ENCODE peak calls at places on chromosomes 2 and 18, in ten cellular contexts. One of them, this sample, is unnamed.

GRCh38 chr2:191501390-191502168 is 176.4 kb upstream of the NABP1 start:
- DNase-seq in BJ: no peak
- DNase-seq in breast epithelium: no peak
- DNase-seq in foreskin fibroblast: peak
- DNase-seq in epithelial cell of esophagus: peak
- DNase-seq in fibroblast of pulmonary artery: peak
- DNase-seq in heart left ventricle: no peak
- DNase-seq in GM12865: no peak
- DNase-seq in psoas muscle: no peak
- DNase-seq in dorsolateral prefrontal cortex: no peak
- DNase-seq in this sample: no peak

GRCh38 chr2:113173563-113174368 is at the start of gene PSD4:
- DNase-seq in epithelial cell of esophagus: no peak
- DNase-seq in BJ: no peak
- DNase-seq in fibroblast of pulmonary artery: no peak
- DNase-seq in breast epithelium: peak
- DNase-seq in psoas muscle: peak
- DNase-seq in heart left ventricle: peak
- DNase-seq in dorsolateral prefrontal cortex: no peak
- DNase-seq in foreskin fibroblast: no peak
- DNase-seq in GM12865: peak
- DNase-seq in this sample: no peak

GRCh38 chr2:133293544-133294270 is 274.6 kb downstream of the NCKAP5 start:
- DNase-seq in dorsolateral prefrontal cortex: no peak
- DNase-seq in BJ: peak
- DNase-seq in fibroblast of pulmonary artery: peak
- DNase-seq in psoas muscle: no peak
- DNase-seq in breast epithelium: no peak
- DNase-seq in heart left ventricle: no peak
- DNase-seq in GM12865: no peak
- DNase-seq in epithelial cell of esophagus: no peak
- DNase-seq in foreskin fibroblast: peak
- DNase-seq in this sample: peak

GRCh38 chr18:26097563-26097962 is 7.2 kb upstream of the SS18 start:
- DNase-seq in breast epithelium: no peak
- DNase-seq in GM12865: no peak
- DNase-seq in BJ: no peak
- DNase-seq in fibroblast of pulmonary artery: no peak
- DNase-seq in dorsolateral prefrontal cortex: no peak
- DNase-seq in foreskin fibroblast: no peak
- DNase-seq in heart left ventricle: no peak
- DNase-seq in epithelial cell of esophagus: peak
- DNase-seq in psoas muscle: no peak
- DNase-seq in this sample: no peak

GRCh38 chr2:230668184-230668938 is 44.3 kb upstream of the CAB39 start:
- DNase-seq in psoas muscle: peak
- DNase-seq in fibroblast of pulmonary artery: no peak
- DNase-seq in GM12865: peak
- DNase-seq in BJ: no peak
- DNase-seq in breast epithelium: no peak
- DNase-seq in foreskin fibroblast: peak
- DNase-seq in dorsolateral prefrontal cortex: peak
- DNase-seq in heart left ventricle: peak
- DNase-seq in epithelial cell of esophagus: peak
- DNase-seq in this sample: no peak

GRCh38 chr2:38274286-38275276 is 102.5 kb downstream of the ATL2 start:
- DNase-seq in GM12865: peak
- DNase-seq in breast epithelium: no peak
- DNase-seq in psoas muscle: no peak
- DNase-seq in dorsolateral prefrontal cortex: no peak
- DNase-seq in BJ: peak
- DNase-seq in foreskin fibroblast: peak
- DNase-seq in heart left ventricle: no peak
- DNase-seq in epithelial cell of esophagus: peak
- DNase-seq in fibroblast of pulmonary artery: peak
- DNase-seq in this sample: peak

GRCh38 chr2:152491139-152491472 is 156.1 kb downstream of the FMNL2 start:
- DNase-seq in GM12865: no peak
- DNase-seq in psoas muscle: peak
- DNase-seq in foreskin fibroblast: peak
- DNase-seq in dorsolateral prefrontal cortex: peak
- DNase-seq in epithelial cell of esophagus: no peak
- DNase-seq in breast epithelium: no peak
- DNase-seq in fibroblast of pulmonary artery: no peak
- DNase-seq in BJ: no peak
- DNase-seq in heart left ventricle: peak
- DNase-seq in this sample: no peak

GRCh38 chr2:39571197-39571731 is 94.5 kb upstream of the TMEM178A start:
- DNase-seq in GM12865: no peak
- DNase-seq in epithelial cell of esophagus: peak
- DNase-seq in foreskin fibroblast: peak
- DNase-seq in breast epithelium: no peak
- DNase-seq in dorsolateral prefrontal cortex: no peak
- DNase-seq in heart left ventricle: no peak
- DNase-seq in BJ: no peak
- DNase-seq in psoas muscle: no peak
- DNase-seq in fibroblast of pulmonary artery: no peak
- DNase-seq in this sample: no peak

GRCh38 chr18:46152808-46153617 is 48.8 kb downstream of the HAUS1 start:
- DNase-seq in dorsolateral prefrontal cortex: no peak
- DNase-seq in epithelial cell of esophagus: peak
- DNase-seq in breast epithelium: no peak
- DNase-seq in BJ: no peak
- DNase-seq in GM12865: no peak
- DNase-seq in fibroblast of pulmonary artery: no peak
- DNase-seq in foreskin fibroblast: no peak
- DNase-seq in heart left ventricle: no peak
- DNase-seq in psoas muscle: peak
- DNase-seq in this sample: no peak

GRCh38 chr18:72984290-72984689 is 116.5 kb upstream of the NETO1 start:
- DNase-seq in foreskin fibroblast: no peak
- DNase-seq in BJ: no peak
- DNase-seq in dorsolateral prefrontal cortex: no peak
- DNase-seq in GM12865: no peak
- DNase-seq in fibroblast of pulmonary artery: no peak
- DNase-seq in psoas muscle: no peak
- DNase-seq in heart left ventricle: no peak
- DNase-seq in epithelial cell of esophagus: peak
- DNase-seq in breast epithelium: no peak
- DNase-seq in this sample: no peak

DNA sequence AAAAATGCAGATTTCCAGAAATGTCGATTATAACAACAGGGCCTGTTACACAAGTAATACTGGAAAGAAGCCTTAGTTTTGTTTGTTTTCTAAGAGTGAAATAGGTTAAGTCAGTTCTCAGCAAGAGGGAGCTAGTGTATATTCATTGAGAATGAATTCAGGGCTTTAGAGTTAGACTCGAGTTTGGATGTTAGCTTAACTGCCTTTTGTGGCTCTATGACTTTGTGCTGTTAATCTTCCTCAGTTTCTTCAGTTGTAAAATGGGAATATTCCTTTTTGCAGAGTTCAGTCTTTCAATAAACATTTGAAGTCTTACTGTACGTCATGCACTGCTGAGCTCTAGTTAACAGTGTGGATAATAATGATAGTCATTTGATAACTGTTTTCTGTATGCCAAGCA is 989 bp downstream of the NDUFV2 start:
- DNase-seq in breast epithelium: no peak
- DNase-seq in fibroblast of pulmonary artery: peak
- DNase-seq in epithelial cell of esophagus: no peak
- DNase-seq in heart left ventricle: no peak
- DNase-seq in foreskin fibroblast: peak
- DNase-seq in GM12865: no peak
- DNase-seq in BJ: no peak
- DNase-seq in dorsolateral prefrontal cortex: no peak
- DNase-seq in psoas muscle: no peak
- DNase-seq in this sample: no peak
- H3K4me3 ChIP-seq in breast epithelium: peak
- H3K4me3 ChIP-seq in fibroblast of pulmonary artery: peak
- H3K4me3 ChIP-seq in epithelial cell of esophagus: peak
- H3K4me3 ChIP-seq in heart left ventricle: peak
- H3K4me3 ChIP-seq in foreskin fibroblast: peak
- H3K4me3 ChIP-seq in GM12865: peak
- H3K4me3 ChIP-seq in BJ: peak
- H3K4me3 ChIP-seq in dorsolateral prefrontal cortex: peak
- H3K4me3 ChIP-seq in psoas muscle: peak
- H3K4me3 ChIP-seq in this sample: peak

GRCh38 chr2:158723921-158724802 is 71.0 kb upstream of the DAPL1 start:
- DNase-seq in breast epithelium: peak
- DNase-seq in heart left ventricle: no peak
- DNase-seq in BJ: no peak
- DNase-seq in GM12865: no peak
- DNase-seq in foreskin fibroblast: no peak
- DNase-seq in fibroblast of pulmonary artery: no peak
- DNase-seq in psoas muscle: no peak
- DNase-seq in epithelial cell of esophagus: peak
- DNase-seq in dorsolateral prefrontal cortex: peak
- DNase-seq in this sample: no peak
- TF ChIP-seq CTCF in breast epithelium: peak
- TF ChIP-seq CTCF in heart left ventricle: no peak
- TF ChIP-seq CTCF in BJ: peak
- TF ChIP-seq CTCF in GM12865: peak
- TF ChIP-seq CTCF in foreskin fibroblast: no peak
- TF ChIP-seq CTCF in fibroblast of pulmonary artery: peak
- TF ChIP-seq CTCF in psoas muscle: no peak
- TF ChIP-seq CTCF in epithelial cell of esophagus: peak
- TF ChIP-seq CTCF in dorsolateral prefrontal cortex: peak
- TF ChIP-seq CTCF in this sample: peak

GRCh38 chr2:143182649-143183048 is 53.4 kb downstream of the ARHGAP15 start:
- DNase-seq in epithelial cell of esophagus: no peak
- DNase-seq in BJ: no peak
- DNase-seq in foreskin fibroblast: no peak
- DNase-seq in breast epithelium: no peak
- DNase-seq in heart left ventricle: no peak
- DNase-seq in GM12865: no peak
- DNase-seq in fibroblast of pulmonary artery: no peak
- DNase-seq in dorsolateral prefrontal cortex: no peak
- DNase-seq in psoas muscle: no peak
- DNase-seq in this sample: no peak
- H3K4me3 ChIP-seq in epithelial cell of esophagus: no peak
- H3K4me3 ChIP-seq in BJ: no peak
- H3K4me3 ChIP-seq in foreskin fibroblast: no peak
- H3K4me3 ChIP-seq in breast epithelium: no peak
- H3K4me3 ChIP-seq in heart left ventricle: no peak
- H3K4me3 ChIP-seq in GM12865: no peak
- H3K4me3 ChIP-seq in fibroblast of pulmonary artery: no peak
- H3K4me3 ChIP-seq in dorsolateral prefrontal cortex: no peak
- H3K4me3 ChIP-seq in psoas muscle: no peak
- H3K4me3 ChIP-seq in this sample: no peak

GRCh38 chr18:24397131-24397693 is 412 bp downstream of the OSBPL1A start:
- DNase-seq in fibroblast of pulmonary artery: peak
- DNase-seq in epithelial cell of esophagus: peak
- DNase-seq in foreskin fibroblast: peak
- DNase-seq in dorsolateral prefrontal cortex: peak
- DNase-seq in psoas muscle: peak
- DNase-seq in heart left ventricle: no peak
- DNase-seq in GM12865: peak
- DNase-seq in BJ: peak
- DNase-seq in breast epithelium: no peak
- DNase-seq in this sample: peak
- TF ChIP-seq CTCF in fibroblast of pulmonary artery: no peak
- TF ChIP-seq CTCF in epithelial cell of esophagus: no peak
- TF ChIP-seq CTCF in foreskin fibroblast: no peak
- TF ChIP-seq CTCF in dorsolateral prefrontal cortex: no peak
- TF ChIP-seq CTCF in psoas muscle: no peak
- TF ChIP-seq CTCF in heart left ventricle: no peak
- TF ChIP-seq CTCF in GM12865: no peak
- TF ChIP-seq CTCF in BJ: no peak
- TF ChIP-seq CTCF in breast epithelium: no peak
- TF ChIP-seq CTCF in this sample: no peak

GRCh38 chr2:197309369-197310231 is 980 bp downstream of the ANKRD44 start:
- DNase-seq in psoas muscle: peak
- DNase-seq in epithelial cell of esophagus: no peak
- DNase-seq in foreskin fibroblast: peak
- DNase-seq in breast epithelium: peak
- DNase-seq in dorsolateral prefrontal cortex: no peak
- DNase-seq in heart left ventricle: peak
- DNase-seq in GM12865: peak
- DNase-seq in BJ: no peak
- DNase-seq in fibroblast of pulmonary artery: no peak
- DNase-seq in this sample: no peak

GRCh38 chr2:197310940-197311485 is 433 bp upstream of the ANKRD44 start:
- DNase-seq in heart left ventricle: no peak
- DNase-seq in foreskin fibroblast: peak
- DNase-seq in fibroblast of pulmonary artery: no peak
- DNase-seq in dorsolateral prefrontal cortex: no peak
- DNase-seq in GM12865: no peak
- DNase-seq in psoas muscle: no peak
- DNase-seq in BJ: no peak
- DNase-seq in breast epithelium: no peak
- DNase-seq in epithelial cell of esophagus: no peak
- DNase-seq in this sample: no peak

GRCh38 chr2:197310271-197310939 is at the start of gene ANKRD44:
- DNase-seq in dorsolateral prefrontal cortex: peak
- DNase-seq in psoas muscle: peak
- DNase-seq in fibroblast of pulmonary artery: peak
- DNase-seq in BJ: peak
- DNase-seq in heart left ventricle: peak
- DNase-seq in breast epithelium: peak
- DNase-seq in epithelial cell of esophagus: peak
- DNase-seq in foreskin fibroblast: peak
- DNase-seq in GM12865: peak
- DNase-seq in this sample: peak

GRCh38 chr2:197312186-197312585 is 1.6 kb upstream of the ANKRD44 start:
- DNase-seq in GM12865: no peak
- DNase-seq in dorsolateral prefrontal cortex: no peak
- DNase-seq in foreskin fibroblast: no peak
- DNase-seq in fibroblast of pulmonary artery: no peak
- DNase-seq in heart left ventricle: no peak
- DNase-seq in breast epithelium: no peak
- DNase-seq in BJ: no peak
- DNase-seq in psoas muscle: no peak
- DNase-seq in epithelial cell of esophagus: no peak
- DNase-seq in this sample: no peak

GRCh38 chr2:197311521-197312033 is 997 bp upstream of the ANKRD44 start:
- DNase-seq in epithelial cell of esophagus: peak
- DNase-seq in breast epithelium: no peak
- DNase-seq in foreskin fibroblast: peak
- DNase-seq in psoas muscle: no peak
- DNase-seq in GM12865: no peak
- DNase-seq in fibroblast of pulmonary artery: no peak
- DNase-seq in BJ: no peak
- DNase-seq in heart left ventricle: no peak
- DNase-seq in dorsolateral prefrontal cortex: no peak
- DNase-seq in this sample: no peak
- H3K4me3 ChIP-seq in epithelial cell of esophagus: no peak
- H3K4me3 ChIP-seq in breast epithelium: peak
- H3K4me3 ChIP-seq in foreskin fibroblast: no peak
- H3K4me3 ChIP-seq in psoas muscle: peak
- H3K4me3 ChIP-seq in GM12865: peak
- H3K4me3 ChIP-seq in fibroblast of pulmonary artery: no peak
- H3K4me3 ChIP-seq in BJ: no peak
- H3K4me3 ChIP-seq in heart left ventricle: no peak
- H3K4me3 ChIP-seq in dorsolateral prefrontal cortex: peak
- H3K4me3 ChIP-seq in this sample: no peak

DNA sequence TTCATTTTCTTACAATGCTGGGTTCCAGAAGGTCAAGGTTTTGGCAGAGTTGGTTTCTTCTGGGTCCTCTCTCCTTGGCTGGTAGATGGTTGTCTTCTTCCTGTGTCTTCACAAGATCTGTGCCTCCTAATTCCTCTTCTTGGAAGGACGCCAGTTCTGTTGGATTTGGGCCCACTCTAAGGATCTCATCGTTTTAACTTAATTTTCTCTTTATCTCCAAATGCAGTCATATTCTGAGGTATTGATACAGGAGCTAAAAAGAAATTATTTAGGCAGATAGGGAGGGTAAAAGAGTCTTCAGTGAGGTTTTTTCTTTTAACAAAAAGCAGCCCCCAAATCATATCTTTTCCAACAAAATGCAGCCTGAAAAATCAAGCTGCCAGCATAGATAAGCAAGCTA is 998.4 kb downstream of the SOCS6 start:
- DNase-seq in heart left ventricle: no peak
- DNase-seq in breast epithelium: no peak
- DNase-seq in epithelial cell of esophagus: no peak
- DNase-seq in psoas muscle: no peak
- DNase-seq in fibroblast of pulmonary artery: peak
- DNase-seq in GM12865: no peak
- DNase-seq in foreskin fibroblast: no peak
- DNase-seq in dorsolateral prefrontal cortex: no peak
- DNase-seq in BJ: no peak
- DNase-seq in this sample: no peak
- TF ChIP-seq CTCF in heart left ventricle: no peak
- TF ChIP-seq CTCF in breast epithelium: no peak
- TF ChIP-seq CTCF in epithelial cell of esophagus: no peak
- TF ChIP-seq CTCF in psoas muscle: no peak
- TF ChIP-seq CTCF in fibroblast of pulmonary artery: no peak
- TF ChIP-seq CTCF in GM12865: no peak
- TF ChIP-seq CTCF in foreskin fibroblast: no peak
- TF ChIP-seq CTCF in dorsolateral prefrontal cortex: no peak
- TF ChIP-seq CTCF in BJ: no peak
- TF ChIP-seq CTCF in this sample: no peak

This sample was measured in kidney epithelial cell.